ENCODE peak calls at places on chromosomes 6 and 20, in ten cellular contexts. One of them, this sample, is unnamed.

GRCh38 chr6:116465246-116465645 is 4.1 kb downstream of the CALHM6 start:
- DNase-seq in ecto neural progenitor cell: no peak
- DNase-seq in H54: no peak
- DNase-seq in AG20443: no peak
- DNase-seq in PC-9: no peak
- DNase-seq in amniotic stem cell: no peak
- DNase-seq in iris pigment epithelial cell: no peak
- DNase-seq in activated T-helper 2 cell treated with anti-CD3 and anti-CD28 coated beads, Interferon-gamma antibody, Interleukin-2, Interleukin-4, amounts not matched to agents 10 μg/mL and 5 μg/mL and 100 μg/mL, durations not matched to agents 14 hours and 24 hours and 36 hours: no peak
- DNase-seq in astrocyte of the spinal cord: no peak
- DNase-seq in activated gamma-delta T cell treated with Interleukin-2 at 50 U/mL for 16 hours: no peak
- DNase-seq in this sample: peak

GRCh38 chr20:20375862-20376261 is 8.0 kb downstream of the INSM1 start:
- DNase-seq in ecto neural progenitor cell: no peak
- DNase-seq in H54: no peak
- DNase-seq in AG20443: no peak
- DNase-seq in PC-9: no peak
- DNase-seq in amniotic stem cell: no peak
- DNase-seq in iris pigment epithelial cell: no peak
- DNase-seq in activated T-helper 2 cell treated with anti-CD3 and anti-CD28 coated beads, Interferon-gamma antibody, Interleukin-2, Interleukin-4, amounts not matched to agents 10 μg/mL and 5 μg/mL and 100 μg/mL, durations not matched to agents 14 hours and 24 hours and 36 hours: no peak
- DNase-seq in astrocyte of the spinal cord: no peak
- DNase-seq in activated gamma-delta T cell treated with Interleukin-2 at 50 U/mL for 16 hours: no peak
- DNase-seq in this sample: no peak

GRCh38 chr6:1201547-1202200 is 110.2 kb upstream of the FOXQ1 start:
- DNase-seq in ecto neural progenitor cell: no peak
- DNase-seq in H54: no peak
- DNase-seq in AG20443: no peak
- DNase-seq in PC-9: no peak
- DNase-seq in amniotic stem cell: no peak
- DNase-seq in iris pigment epithelial cell: no peak
- DNase-seq in activated T-helper 2 cell treated with anti-CD3 and anti-CD28 coated beads, Interferon-gamma antibody, Interleukin-2, Interleukin-4, amounts not matched to agents 10 μg/mL and 5 μg/mL and 100 μg/mL, durations not matched to agents 14 hours and 24 hours and 36 hours: no peak
- DNase-seq in astrocyte of the spinal cord: no peak
- DNase-seq in activated gamma-delta T cell treated with Interleukin-2 at 50 U/mL for 16 hours: no peak
- DNase-seq in this sample: no peak

GRCh38 chr20:5136096-5136495 is 9.3 kb downstream of the CDS2 start:
- DNase-seq in ecto neural progenitor cell: no peak
- DNase-seq in H54: no peak
- DNase-seq in AG20443: no peak
- DNase-seq in PC-9: no peak
- DNase-seq in amniotic stem cell: no peak
- DNase-seq in iris pigment epithelial cell: no peak
- DNase-seq in activated T-helper 2 cell treated with anti-CD3 and anti-CD28 coated beads, Interferon-gamma antibody, Interleukin-2, Interleukin-4, amounts not matched to agents 10 μg/mL and 5 μg/mL and 100 μg/mL, durations not matched to agents 14 hours and 24 hours and 36 hours: no peak
- DNase-seq in astrocyte of the spinal cord: no peak
- DNase-seq in activated gamma-delta T cell treated with Interleukin-2 at 50 U/mL for 16 hours: no peak
- DNase-seq in this sample: no peak

GRCh38 chr20:45890077-45890996 is 671 bp downstream of the NEURL2 start:
- DNase-seq in ecto neural progenitor cell: peak
- DNase-seq in H54: no peak
- DNase-seq in AG20443: peak
- DNase-seq in PC-9: no peak
- DNase-seq in amniotic stem cell: no peak
- DNase-seq in iris pigment epithelial cell: peak
- DNase-seq in activated T-helper 2 cell treated with anti-CD3 and anti-CD28 coated beads, Interferon-gamma antibody, Interleukin-2, Interleukin-4, amounts not matched to agents 10 μg/mL and 5 μg/mL and 100 μg/mL, durations not matched to agents 14 hours and 24 hours and 36 hours: no peak
- DNase-seq in astrocyte of the spinal cord: peak
- DNase-seq in activated gamma-delta T cell treated with Interleukin-2 at 50 U/mL for 16 hours: peak
- DNase-seq in this sample: peak

GRCh38 chr20:31708839-31709534 is 13.7 kb downstream of the BCL2L1 start:
- DNase-seq in ecto neural progenitor cell: no peak
- DNase-seq in H54: no peak
- DNase-seq in AG20443: no peak
- DNase-seq in PC-9: no peak
- DNase-seq in amniotic stem cell: no peak
- DNase-seq in iris pigment epithelial cell: no peak
- DNase-seq in activated T-helper 2 cell treated with anti-CD3 and anti-CD28 coated beads, Interferon-gamma antibody, Interleukin-2, Interleukin-4, amounts not matched to agents 10 μg/mL and 5 μg/mL and 100 μg/mL, durations not matched to agents 14 hours and 24 hours and 36 hours: no peak
- DNase-seq in astrocyte of the spinal cord: no peak
- DNase-seq in activated gamma-delta T cell treated with Interleukin-2 at 50 U/mL for 16 hours: no peak
- DNase-seq in this sample: no peak

GRCh38 chr6:143744593-143745151 is 66.9 kb downstream of the PHACTR2 start:
- DNase-seq in ecto neural progenitor cell: no peak
- DNase-seq in H54: no peak
- DNase-seq in AG20443: no peak
- DNase-seq in PC-9: peak
- DNase-seq in amniotic stem cell: no peak
- DNase-seq in iris pigment epithelial cell: peak
- DNase-seq in activated T-helper 2 cell treated with anti-CD3 and anti-CD28 coated beads, Interferon-gamma antibody, Interleukin-2, Interleukin-4, amounts not matched to agents 10 μg/mL and 5 μg/mL and 100 μg/mL, durations not matched to agents 14 hours and 24 hours and 36 hours: no peak
- DNase-seq in astrocyte of the spinal cord: no peak
- DNase-seq in activated gamma-delta T cell treated with Interleukin-2 at 50 U/mL for 16 hours: no peak
- DNase-seq in this sample: no peak

GRCh38 chr6:38871745-38872568 is 156.8 kb downstream of the DNAH8 start:
- DNase-seq in ecto neural progenitor cell: peak
- DNase-seq in H54: peak
- DNase-seq in AG20443: peak
- DNase-seq in PC-9: peak
- DNase-seq in amniotic stem cell: no peak
- DNase-seq in iris pigment epithelial cell: peak
- DNase-seq in activated T-helper 2 cell treated with anti-CD3 and anti-CD28 coated beads, Interferon-gamma antibody, Interleukin-2, Interleukin-4, amounts not matched to agents 10 μg/mL and 5 μg/mL and 100 μg/mL, durations not matched to agents 14 hours and 24 hours and 36 hours: peak
- DNase-seq in astrocyte of the spinal cord: peak
- DNase-seq in activated gamma-delta T cell treated with Interleukin-2 at 50 U/mL for 16 hours: peak
- DNase-seq in this sample: peak

GRCh38 chr6:159079367-159079766 is 34.6 kb upstream of the TAGAP start:
- DNase-seq in ecto neural progenitor cell: no peak
- DNase-seq in H54: no peak
- DNase-seq in AG20443: no peak
- DNase-seq in PC-9: no peak
- DNase-seq in amniotic stem cell: no peak
- DNase-seq in iris pigment epithelial cell: no peak
- DNase-seq in activated T-helper 2 cell treated with anti-CD3 and anti-CD28 coated beads, Interferon-gamma antibody, Interleukin-2, Interleukin-4, amounts not matched to agents 10 μg/mL and 5 μg/mL and 100 μg/mL, durations not matched to agents 14 hours and 24 hours and 36 hours: no peak
- DNase-seq in astrocyte of the spinal cord: no peak
- DNase-seq in activated gamma-delta T cell treated with Interleukin-2 at 50 U/mL for 16 hours: no peak
- DNase-seq in this sample: no peak

GRCh38 chr6:158372570-158372969 is 60.3 kb downstream of the TULP4 start:
- DNase-seq in ecto neural progenitor cell: no peak
- DNase-seq in H54: no peak
- DNase-seq in AG20443: no peak
- DNase-seq in PC-9: no peak
- DNase-seq in amniotic stem cell: no peak
- DNase-seq in iris pigment epithelial cell: no peak
- DNase-seq in activated T-helper 2 cell treated with anti-CD3 and anti-CD28 coated beads, Interferon-gamma antibody, Interleukin-2, Interleukin-4, amounts not matched to agents 10 μg/mL and 5 μg/mL and 100 μg/mL, durations not matched to agents 14 hours and 24 hours and 36 hours: no peak
- DNase-seq in astrocyte of the spinal cord: no peak
- DNase-seq in activated gamma-delta T cell treated with Interleukin-2 at 50 U/mL for 16 hours: no peak
- DNase-seq in this sample: no peak

GRCh38 chr6:16535564-16535963 is 225.7 kb downstream of the ATXN1 start:
- DNase-seq in ecto neural progenitor cell: no peak
- DNase-seq in H54: no peak
- DNase-seq in AG20443: no peak
- DNase-seq in PC-9: no peak
- DNase-seq in amniotic stem cell: no peak
- DNase-seq in iris pigment epithelial cell: no peak
- DNase-seq in activated T-helper 2 cell treated with anti-CD3 and anti-CD28 coated beads, Interferon-gamma antibody, Interleukin-2, Interleukin-4, amounts not matched to agents 10 μg/mL and 5 μg/mL and 100 μg/mL, durations not matched to agents 14 hours and 24 hours and 36 hours: no peak
- DNase-seq in astrocyte of the spinal cord: no peak
- DNase-seq in activated gamma-delta T cell treated with Interleukin-2 at 50 U/mL for 16 hours: no peak
- DNase-seq in this sample: no peak

GRCh38 chr6:83883240-83883639 is 23.8 kb downstream of the CYB5R4 start:
- DNase-seq in ecto neural progenitor cell: no peak
- DNase-seq in H54: no peak
- DNase-seq in AG20443: no peak
- DNase-seq in PC-9: no peak
- DNase-seq in amniotic stem cell: no peak
- DNase-seq in iris pigment epithelial cell: no peak
- DNase-seq in activated T-helper 2 cell treated with anti-CD3 and anti-CD28 coated beads, Interferon-gamma antibody, Interleukin-2, Interleukin-4, amounts not matched to agents 10 μg/mL and 5 μg/mL and 100 μg/mL, durations not matched to agents 14 hours and 24 hours and 36 hours: no peak
- DNase-seq in astrocyte of the spinal cord: no peak
- DNase-seq in activated gamma-delta T cell treated with Interleukin-2 at 50 U/mL for 16 hours: no peak
- DNase-seq in this sample: no peak

GRCh38 chr20:9015984-9016324 is 52.9 kb upstream of the PLCB4 start:
- DNase-seq in ecto neural progenitor cell: no peak
- DNase-seq in H54: no peak
- DNase-seq in AG20443: peak
- DNase-seq in PC-9: no peak
- DNase-seq in amniotic stem cell: no peak
- DNase-seq in iris pigment epithelial cell: peak
- DNase-seq in activated T-helper 2 cell treated with anti-CD3 and anti-CD28 coated beads, Interferon-gamma antibody, Interleukin-2, Interleukin-4, amounts not matched to agents 10 μg/mL and 5 μg/mL and 100 μg/mL, durations not matched to agents 14 hours and 24 hours and 36 hours: no peak
- DNase-seq in astrocyte of the spinal cord: no peak
- DNase-seq in activated gamma-delta T cell treated with Interleukin-2 at 50 U/mL for 16 hours: no peak
- DNase-seq in this sample: no peak

GRCh38 chr6:129749749-129750120 is 39.8 kb upstream of the ARHGAP18 start:
- DNase-seq in ecto neural progenitor cell: no peak
- DNase-seq in H54: no peak
- DNase-seq in AG20443: peak
- DNase-seq in PC-9: no peak
- DNase-seq in amniotic stem cell: no peak
- DNase-seq in iris pigment epithelial cell: peak
- DNase-seq in activated T-helper 2 cell treated with anti-CD3 and anti-CD28 coated beads, Interferon-gamma antibody, Interleukin-2, Interleukin-4, amounts not matched to agents 10 μg/mL and 5 μg/mL and 100 μg/mL, durations not matched to agents 14 hours and 24 hours and 36 hours: no peak
- DNase-seq in astrocyte of the spinal cord: peak
- DNase-seq in activated gamma-delta T cell treated with Interleukin-2 at 50 U/mL for 16 hours: no peak
- DNase-seq in this sample: no peak

GRCh38 chr20:1964061-1964460 is 29.8 kb downstream of the PDYN start:
- DNase-seq in ecto neural progenitor cell: no peak
- DNase-seq in H54: no peak
- DNase-seq in AG20443: no peak
- DNase-seq in PC-9: no peak
- DNase-seq in amniotic stem cell: no peak
- DNase-seq in iris pigment epithelial cell: no peak
- DNase-seq in activated T-helper 2 cell treated with anti-CD3 and anti-CD28 coated beads, Interferon-gamma antibody, Interleukin-2, Interleukin-4, amounts not matched to agents 10 μg/mL and 5 μg/mL and 100 μg/mL, durations not matched to agents 14 hours and 24 hours and 36 hours: no peak
- DNase-seq in astrocyte of the spinal cord: no peak
- DNase-seq in activated gamma-delta T cell treated with Interleukin-2 at 50 U/mL for 16 hours: no peak
- DNase-seq in this sample: no peak

GRCh38 chr6:43790031-43790430 is 20.0 kb downstream of the VEGFA start:
- DNase-seq in ecto neural progenitor cell: no peak
- DNase-seq in H54: no peak
- DNase-seq in AG20443: peak
- DNase-seq in PC-9: no peak
- DNase-seq in amniotic stem cell: no peak
- DNase-seq in iris pigment epithelial cell: peak
- DNase-seq in activated T-helper 2 cell treated with anti-CD3 and anti-CD28 coated beads, Interferon-gamma antibody, Interleukin-2, Interleukin-4, amounts not matched to agents 10 μg/mL and 5 μg/mL and 100 μg/mL, durations not matched to agents 14 hours and 24 hours and 36 hours: no peak
- DNase-seq in astrocyte of the spinal cord: no peak
- DNase-seq in activated gamma-delta T cell treated with Interleukin-2 at 50 U/mL for 16 hours: no peak
- DNase-seq in this sample: no peak

GRCh38 chr20:33332905-33333456 is 50.0 kb downstream of the BPIFB1 start:
- DNase-seq in ecto neural progenitor cell: no peak
- DNase-seq in H54: no peak
- DNase-seq in AG20443: no peak
- DNase-seq in PC-9: no peak
- DNase-seq in amniotic stem cell: no peak
- DNase-seq in iris pigment epithelial cell: no peak
- DNase-seq in activated T-helper 2 cell treated with anti-CD3 and anti-CD28 coated beads, Interferon-gamma antibody, Interleukin-2, Interleukin-4, amounts not matched to agents 10 μg/mL and 5 μg/mL and 100 μg/mL, durations not matched to agents 14 hours and 24 hours and 36 hours: no peak
- DNase-seq in astrocyte of the spinal cord: no peak
- DNase-seq in activated gamma-delta T cell treated with Interleukin-2 at 50 U/mL for 16 hours: no peak
- DNase-seq in this sample: no peak

GRCh38 chr20:4026093-4026601 is 10.8 kb upstream of the RNF24 start:
- DNase-seq in ecto neural progenitor cell: no peak
- DNase-seq in H54: peak
- DNase-seq in AG20443: peak
- DNase-seq in PC-9: no peak
- DNase-seq in amniotic stem cell: peak
- DNase-seq in iris pigment epithelial cell: peak
- DNase-seq in activated T-helper 2 cell treated with anti-CD3 and anti-CD28 coated beads, Interferon-gamma antibody, Interleukin-2, Interleukin-4, amounts not matched to agents 10 μg/mL and 5 μg/mL and 100 μg/mL, durations not matched to agents 14 hours and 24 hours and 36 hours: no peak
- DNase-seq in astrocyte of the spinal cord: peak
- DNase-seq in activated gamma-delta T cell treated with Interleukin-2 at 50 U/mL for 16 hours: no peak
- DNase-seq in this sample: no peak

GRCh38 chr6:20038805-20039204 is 173.5 kb downstream of the MBOAT1 start:
- DNase-seq in ecto neural progenitor cell: no peak
- DNase-seq in H54: no peak
- DNase-seq in AG20443: peak
- DNase-seq in PC-9: peak
- DNase-seq in amniotic stem cell: no peak
- DNase-seq in iris pigment epithelial cell: peak
- DNase-seq in activated T-helper 2 cell treated with anti-CD3 and anti-CD28 coated beads, Interferon-gamma antibody, Interleukin-2, Interleukin-4, amounts not matched to agents 10 μg/mL and 5 μg/mL and 100 μg/mL, durations not matched to agents 14 hours and 24 hours and 36 hours: no peak
- DNase-seq in astrocyte of the spinal cord: no peak
- DNase-seq in activated gamma-delta T cell treated with Interleukin-2 at 50 U/mL for 16 hours: no peak
- DNase-seq in this sample: no peak

GRCh38 chr6:39493174-39493573 is 170.7 kb upstream of the KCNK16 start:
- DNase-seq in ecto neural progenitor cell: no peak
- DNase-seq in H54: no peak
- DNase-seq in AG20443: no peak
- DNase-seq in PC-9: no peak
- DNase-seq in amniotic stem cell: no peak
- DNase-seq in iris pigment epithelial cell: peak
- DNase-seq in activated T-helper 2 cell treated with anti-CD3 and anti-CD28 coated beads, Interferon-gamma antibody, Interleukin-2, Interleukin-4, amounts not matched to agents 10 μg/mL and 5 μg/mL and 100 μg/mL, durations not matched to agents 14 hours and 24 hours and 36 hours: no peak
- DNase-seq in astrocyte of the spinal cord: peak
- DNase-seq in activated gamma-delta T cell treated with Interleukin-2 at 50 U/mL for 16 hours: no peak
- DNase-seq in this sample: no peak

This sample was measured in memory B cell.